ENCODE peak calls at places on chromosomes 1 and 21, in eight cellular contexts. Z, G, T, Q, B, V, K and L are unnamed samples.

GRCh38 chr21:16533692-16534407 is 804.1 kb downstream of the USP25 start:
- DNase-seq in Z (no peak), G (no peak), T (no peak), Q (no peak), B (no peak), V (no peak), K (no peak), L (no peak)

GRCh38 chr1:216823731-216824130 is 100.5 kb upstream of the ESRRG start:
- DNase-seq in Z (no peak), G (no peak), T (no peak), Q (no peak), B (no peak), V (no peak), K (no peak), L (no peak)

GRCh38 chr1:9128161-9128519 is 762 bp downstream of the GPR157 start:
- DNase-seq in Z (no peak), G (no peak), T (no peak), Q (peak; percentile 36), B (peak; percentile 81), V (no peak), K (no peak), L (peak; percentile 83)

GRCh38 chr1:1291023-1291528 is 10.8 kb downstream of the SCNN1D start:
- DNase-seq in Z (no peak), G (no peak), T (no peak), Q (peak; percentile 19), B (no peak), V (no peak), K (no peak), L (no peak)

GRCh38 chr1:184593612-184594011 is 161.0 kb downstream of the EDEM3 start:
- DNase-seq in Z (no peak), G (no peak), T (no peak), Q (no peak), B (no peak), V (no peak), K (no peak), L (no peak)

GRCh38 chr1:234600418-234601216 is 9.4 kb downstream of the IRF2BP2 start:
- DNase-seq in Z (no peak), G (no peak), T (no peak), Q (no peak), B (no peak), V (no peak), K (peak; percentile 80), L (no peak)

GRCh38 chr1:115810609-115811008 is 30.3 kb downstream of the NHLH2 start:
- DNase-seq in Z (no peak), G (no peak), T (no peak), Q (no peak), B (no peak), V (no peak), K (no peak), L (no peak)

GRCh38 chr1:52593495-52593894 is 8.7 kb upstream of the GPX7 start:
- DNase-seq in Z (no peak), G (no peak), T (no peak), Q (no peak), B (no peak), V (no peak), K (no peak), L (no peak)

GRCh38 chr1:85243336-85243735 is 16.1 kb downstream of the C1orf52 start:
- DNase-seq in Z (peak; percentile 6), G (no peak), T (no peak), Q (no peak), B (no peak), V (no peak), K (no peak), L (no peak)

GRCh38 chr21:17045214-17045835 is 467.5 kb upstream of the CXADR start:
- DNase-seq in Z (no peak), G (no peak), T (peak; percentile 4), Q (no peak), B (no peak), V (no peak), K (peak; percentile 17), L (no peak)

GRCh38 chr1:152035406-152036315 is 1.1 kb downstream of the S100A11 start:
- DNase-seq in Z (no peak), G (peak; percentile 22), T (no peak), Q (no peak), B (no peak), V (no peak), K (peak; percentile 48), L (no peak)

GRCh38 chr1:169594391-169594790 is 8.1 kb upstream of the F5 start:
- DNase-seq in Z (no peak), G (no peak), T (no peak), Q (no peak), B (no peak), V (no peak), K (no peak), L (no peak)

GRCh38 chr1:73859227-73859626 is 338.7 kb downstream of the LRRIQ3 start:
- DNase-seq in Z (no peak), G (no peak), T (no peak), Q (no peak), B (no peak), V (no peak), K (no peak), L (no peak)

GRCh38 chr1:31152181-31152768 is 86.8 kb upstream of the PUM1 start:
- DNase-seq in Z (no peak), G (no peak), T (peak; percentile 79), Q (no peak), B (no peak), V (no peak), K (no peak), L (no peak)

GRCh38 chr1:68321084-68321685 is 88.9 kb upstream of the WLS start:
- DNase-seq in Z (peak; percentile 84), G (no peak), T (no peak), Q (peak; percentile 87), B (peak; percentile 87), V (no peak), K (no peak), L (peak; percentile 83)

GRCh38 chr1:224616761-224617409 is 768 bp downstream of the CNIH3 start:
- DNase-seq in Z (peak; percentile 62), G (no peak), T (no peak), Q (no peak), B (no peak), V (no peak), K (no peak), L (no peak)
- H3K27me3 ChIP-seq in Z (peaks cover 91% of the 10 kb centered on the region), G (peaks cover 63% of the 10 kb centered on the region), T (peaks cover 19% of the 10 kb centered on the region), Q (no peaks in the 10 kb centered on the region), B (peaks cover 28% of the 10 kb centered on the region), V (peaks cover 17% of the 10 kb centered on the region), K (no peaks in the 10 kb centered on the region), L (peaks cover 39% of the 10 kb centered on the region)

GRCh38 chr1:228548788-228549187 is 61.6 kb downstream of the RNF187 start:
- DNase-seq in Z (no peak), G (no peak), T (no peak), Q (no peak), B (no peak), V (no peak), K (no peak), L (peak; percentile 10)

GRCh38 chr1:228555074-228555989 is 68.2 kb downstream of the RNF187 start:
- DNase-seq in Z (peak; percentile 16), G (peak; percentile 12), T (no peak), Q (peak; percentile 13), B (no peak), V (peak; percentile 31), K (no peak), L (peak; percentile 61)

GRCh38 chr1:228547464-228547792 is 60.2 kb downstream of the RNF187 start:
- DNase-seq in Z (no peak), G (no peak), T (no peak), Q (no peak), B (no peak), V (no peak), K (no peak), L (peak; percentile 3)

GRCh38 chr1:228554107-228554506 is 66.9 kb downstream of the RNF187 start:
- DNase-seq in Z (no peak), G (no peak), T (no peak), Q (no peak), B (no peak), V (no peak), K (no peak), L (peak; percentile 1)

DNA sequence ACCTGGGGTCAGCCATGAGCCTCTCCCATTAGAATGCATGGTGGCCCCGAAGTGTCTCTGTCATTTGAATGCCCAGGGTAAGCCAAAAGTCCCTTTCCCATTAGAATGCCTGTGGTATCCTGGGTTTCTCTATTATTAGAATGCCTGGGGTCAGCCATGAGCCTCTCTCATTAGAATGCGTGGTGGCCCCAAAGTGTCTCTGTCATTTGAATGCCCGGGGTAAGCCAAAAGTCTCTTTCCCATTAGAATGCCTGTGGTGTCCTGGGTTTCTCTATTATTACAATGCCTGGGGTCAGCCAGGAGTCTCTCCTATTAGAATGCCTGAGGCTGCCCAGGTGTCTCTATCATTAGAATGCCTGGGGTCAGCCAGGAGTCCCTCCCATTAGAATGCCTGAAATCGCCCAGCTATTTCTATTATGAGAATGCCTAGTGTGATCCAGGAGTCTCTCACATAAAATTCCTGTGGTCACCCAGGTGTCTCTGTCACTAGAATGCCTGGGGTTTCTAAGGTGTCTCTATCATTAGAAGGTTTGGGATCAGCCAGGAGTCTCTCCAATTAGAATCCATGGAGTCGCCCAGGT is 65.5 kb downstream of the RNF187 start:
- DNase-seq in Z (no peak), G (no peak), T (no peak), Q (no peak), B (no peak), V (no peak), K (no peak), L (peak; percentile 6)
- H3K27me3 ChIP-seq in Z (peaks cover 36% of the 10 kb centered on the region), G (no peaks in the 10 kb centered on the region), T (no peaks in the 10 kb centered on the region), Q (no peaks in the 10 kb centered on the region), B (no peaks in the 10 kb centered on the region), V (no peaks in the 10 kb centered on the region), K (no peaks in the 10 kb centered on the region), L (no peaks in the 10 kb centered on the region)

DNA sequence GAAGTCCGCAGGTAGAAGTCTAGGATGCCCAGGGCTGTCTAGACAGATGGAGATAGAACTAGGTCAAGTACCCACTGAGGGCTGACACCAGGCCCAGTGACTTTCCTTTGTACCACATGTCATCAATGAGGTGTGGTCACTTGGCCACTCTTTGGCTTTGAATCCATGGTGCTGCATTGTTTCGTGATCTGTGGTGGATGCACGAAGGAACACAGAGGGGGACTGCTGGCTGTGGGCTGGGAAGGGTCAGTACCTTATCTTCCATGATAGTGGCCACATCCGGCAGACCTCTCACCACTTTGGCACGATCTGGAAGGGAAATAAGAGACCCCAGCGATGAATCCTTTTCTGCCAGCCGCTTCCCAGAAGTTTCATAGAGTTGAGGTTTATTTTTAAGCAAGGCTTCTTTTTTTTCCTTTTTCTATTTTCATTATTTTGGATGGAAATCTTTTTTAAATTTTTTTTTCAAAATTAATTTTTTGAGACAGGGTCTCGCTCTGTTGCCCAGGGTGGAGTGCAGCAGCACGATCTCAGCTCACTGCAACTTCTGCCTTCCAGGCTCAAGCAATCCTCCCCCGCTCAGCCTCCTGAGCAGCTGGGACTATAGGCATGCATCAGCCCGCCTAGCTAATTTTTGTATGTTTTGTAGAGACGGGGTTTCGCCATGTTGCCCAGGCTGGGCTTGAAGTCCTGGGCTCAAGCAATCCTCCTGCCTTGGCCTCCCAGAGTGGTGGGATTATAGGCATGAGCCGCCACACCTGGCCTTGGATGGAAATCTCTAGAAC is 53.1 kb downstream of the MYOM3 start:
- DNase-seq in Z (no peak), G (no peak), T (no peak), Q (no peak), B (peak; percentile 25), V (no peak), K (no peak), L (peak; percentile 38)
- H3K27me3 ChIP-seq in Z (no peaks in the 10 kb centered on the region), G (no peaks in the 10 kb centered on the region), T (peaks cover 19% of the 10 kb centered on the region), Q (no peaks in the 10 kb centered on the region), B (no peaks in the 10 kb centered on the region), V (no peaks in the 10 kb centered on the region), K (no peaks in the 10 kb centered on the region), L (no peaks in the 10 kb centered on the region)

GRCh38 chr1:118989006-118989736 is 1.0 kb upstream of the TBX15 start:
- DNase-seq in Z (peak; percentile 73), G (no peak), T (no peak), Q (no peak), B (no peak), V (no peak), K (no peak), L (no peak)
- H3K27me3 ChIP-seq in Z (peaks cover 100% of the 10 kb centered on the region), G (peaks cover 98% of the 10 kb centered on the region), T (peaks cover 100% of the 10 kb centered on the region), Q (peaks cover 86% of the 10 kb centered on the region), B (peaks cover 98% of the 10 kb centered on the region), V (peaks cover 10% of the 10 kb centered on the region), K (no peaks in the 10 kb centered on the region), L (peaks cover 100% of the 10 kb centered on the region)

GRCh38 chr1:33687000-33687399 is 176.9 kb upstream of the HMGB4 start:
- DNase-seq in Z (no peak), G (no peak), T (no peak), Q (no peak), B (no peak), V (no peak), K (no peak), L (no peak)
- H3K27me3 ChIP-seq in Z (no peaks in the 10 kb centered on the region), G (peaks cover 29% of the 10 kb centered on the region), T (no peaks in the 10 kb centered on the region), Q (no peaks in the 10 kb centered on the region), B (peaks cover 5% of the 10 kb centered on the region), V (no peaks in the 10 kb centered on the region), K (peaks cover 56% of the 10 kb centered on the region), L (peaks cover 8% of the 10 kb centered on the region)